ENCODE peak calls at places on chromosomes 4 and X, in five cellular contexts. One of them, this sample, is unnamed.

GRCh38 chr4:23966720-23967119 is 76.9 kb upstream of the PPARGC1A start:
- DNase-seq in IMR-90: no peak
- DNase-seq in neuronal stem cell: no peak
- DNase-seq in H1: no peak
- DNase-seq in H9: peak
- DNase-seq in this sample: no peak

GRCh38 chrX:1597345-1598020 is 6.1 kb downstream of the AKAP17A start:
- DNase-seq in IMR-90: no peak
- DNase-seq in neuronal stem cell: no peak
- DNase-seq in H1: peak
- DNase-seq in H9: no peak
- DNase-seq in this sample: no peak

GRCh38 chrX:31228909-31229308 is 157.1 kb upstream of the FTHL17 start:
- DNase-seq in IMR-90: peak
- DNase-seq in neuronal stem cell: no peak
- DNase-seq in H1: no peak
- DNase-seq in H9: no peak
- DNase-seq in this sample: peak

GRCh38 chr4:24003926-24004325 is 114.1 kb upstream of the PPARGC1A start:
- DNase-seq in IMR-90: peak
- DNase-seq in neuronal stem cell: no peak
- DNase-seq in H1: no peak
- DNase-seq in H9: no peak
- DNase-seq in this sample: no peak

GRCh38 chrX:154002215-154002719 is 17.4 kb downstream of the IRAK1 start:
- DNase-seq in IMR-90: peak
- DNase-seq in neuronal stem cell: no peak
- DNase-seq in H1: no peak
- DNase-seq in H9: no peak
- DNase-seq in this sample: peak

GRCh38 chr4:126441173-126441810 is 1126.5 kb downstream of the FAT4 start:
- DNase-seq in IMR-90: peak
- DNase-seq in neuronal stem cell: no peak
- DNase-seq in H1: no peak
- DNase-seq in H9: no peak
- DNase-seq in this sample: no peak

GRCh38 chr4:67084801-67085200 is 460.5 kb downstream of the CENPC start:
- DNase-seq in IMR-90: no peak
- DNase-seq in neuronal stem cell: no peak
- DNase-seq in H1: no peak
- DNase-seq in H9: no peak
- DNase-seq in this sample: no peak

GRCh38 chrX:19177710-19178109 is 55.4 kb upstream of the ADGRG2 start:
- DNase-seq in IMR-90: no peak
- DNase-seq in neuronal stem cell: no peak
- DNase-seq in H1: no peak
- DNase-seq in H9: no peak
- DNase-seq in this sample: no peak

GRCh38 chr4:152462047-152462446 is 73.8 kb downstream of the FBXW7 start:
- DNase-seq in IMR-90: no peak
- DNase-seq in neuronal stem cell: no peak
- DNase-seq in H1: no peak
- DNase-seq in H9: no peak
- DNase-seq in this sample: no peak
- H3K18ac ChIP-seq in IMR-90: no peak
- H3K18ac ChIP-seq in neuronal stem cell: no peak
- H3K18ac ChIP-seq in H1: no peak
- H3K18ac ChIP-seq in H9: no peak
- H3K18ac ChIP-seq in this sample: no peak

GRCh38 chr4:112647785-112648184 is 10.8 kb downstream of the LARP7 start:
- DNase-seq in IMR-90: no peak
- DNase-seq in neuronal stem cell: no peak
- DNase-seq in H1: no peak
- DNase-seq in H9: no peak
- DNase-seq in this sample: no peak

GRCh38 chr4:112649055-112649408 is 12.1 kb downstream of the LARP7 start:
- DNase-seq in IMR-90: no peak
- DNase-seq in neuronal stem cell: no peak
- DNase-seq in H1: no peak
- DNase-seq in H9: no peak
- DNase-seq in this sample: no peak

GRCh38 chr4:112648263-112649054 is 11.5 kb downstream of the LARP7 start:
- DNase-seq in IMR-90: peak
- DNase-seq in neuronal stem cell: no peak
- DNase-seq in H1: no peak
- DNase-seq in H9: peak
- DNase-seq in this sample: no peak

GRCh38 chr4:112646632-112647537 is 9.9 kb downstream of the LARP7 start:
- DNase-seq in IMR-90: no peak
- DNase-seq in neuronal stem cell: no peak
- DNase-seq in H1: no peak
- DNase-seq in H9: no peak
- DNase-seq in this sample: no peak

GRCh38 chr4:112645541-112646329 is 8.8 kb downstream of the LARP7 start:
- DNase-seq in IMR-90: no peak
- DNase-seq in neuronal stem cell: no peak
- DNase-seq in H1: peak
- DNase-seq in H9: peak
- DNase-seq in this sample: no peak
- H3K18ac ChIP-seq in IMR-90: no peak
- H3K18ac ChIP-seq in neuronal stem cell: no peak
- H3K18ac ChIP-seq in H1: no peak
- H3K18ac ChIP-seq in H9: no peak
- H3K18ac ChIP-seq in this sample: no peak

DNA sequence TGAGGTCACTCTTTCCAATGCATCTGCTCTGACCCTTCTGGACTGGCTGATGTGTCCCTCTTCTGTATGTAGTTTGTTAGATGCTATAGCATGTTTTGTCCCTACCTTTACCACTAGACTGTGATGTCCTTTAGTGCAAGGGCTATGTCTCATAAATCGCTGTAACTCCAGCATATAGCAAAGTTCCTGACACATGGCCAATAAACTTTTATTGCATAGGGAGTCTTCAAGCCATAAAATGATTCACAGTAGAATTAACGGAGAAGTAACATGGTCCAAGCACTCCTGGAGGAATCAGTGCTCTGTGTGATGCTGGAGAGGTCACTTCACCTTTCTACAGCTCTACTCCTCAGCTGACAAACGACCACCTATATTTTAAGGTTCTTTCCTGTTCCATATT is 872.4 kb upstream of the SLIT2 start:
- DNase-seq in IMR-90: no peak
- DNase-seq in neuronal stem cell: no peak
- DNase-seq in H1: no peak
- DNase-seq in H9: no peak
- DNase-seq in this sample: no peak
- H3K18ac ChIP-seq in IMR-90: peak
- H3K18ac ChIP-seq in neuronal stem cell: no peak
- H3K18ac ChIP-seq in H1: no peak
- H3K18ac ChIP-seq in H9: no peak
- H3K18ac ChIP-seq in this sample: no peak

DNA sequence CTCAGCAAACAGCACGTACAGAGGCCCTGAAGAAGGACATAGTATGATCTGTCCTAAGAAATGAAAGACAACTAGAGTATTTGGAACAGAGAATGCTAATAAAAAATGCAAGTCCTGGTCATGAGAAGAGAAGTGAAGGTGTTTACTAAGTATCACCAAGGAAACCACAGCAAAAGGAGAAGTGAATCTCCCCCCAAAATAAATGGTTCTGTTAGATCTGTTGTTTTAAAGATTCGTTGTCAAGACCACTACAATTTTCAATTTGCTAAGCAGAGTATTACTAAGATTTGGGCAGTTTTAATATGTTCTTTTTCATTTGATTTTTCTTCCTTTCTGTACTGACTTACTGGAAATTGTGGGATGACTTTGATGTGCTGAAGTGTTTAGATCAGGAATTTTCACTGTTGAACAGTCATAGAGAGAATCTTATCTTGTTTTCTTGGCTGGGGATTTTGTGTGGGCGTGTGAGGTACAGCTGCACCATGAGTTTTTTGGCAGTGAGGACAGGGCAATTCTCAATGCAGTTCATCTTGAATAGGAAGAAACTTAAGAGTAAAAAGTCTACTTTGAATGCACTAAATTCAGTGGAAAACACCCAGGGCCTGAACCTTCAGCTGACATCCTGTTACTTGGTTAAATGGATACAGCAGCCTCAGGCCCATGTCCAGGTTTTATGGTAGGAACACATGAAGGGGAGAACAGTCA is 132.2 kb downstream of the STIM2 start:
- DNase-seq in IMR-90: peak
- DNase-seq in neuronal stem cell: no peak
- DNase-seq in H1: no peak
- DNase-seq in H9: no peak
- DNase-seq in this sample: peak
- H3K18ac ChIP-seq in IMR-90: no peak
- H3K18ac ChIP-seq in neuronal stem cell: no peak
- H3K18ac ChIP-seq in H1: no peak
- H3K18ac ChIP-seq in H9: no peak
- H3K18ac ChIP-seq in this sample: no peak

GRCh38 chr4:168830777-168831512 is 179.1 kb downstream of the CBR4 start:
- DNase-seq in IMR-90: no peak
- DNase-seq in neuronal stem cell: no peak
- DNase-seq in H1: no peak
- DNase-seq in H9: no peak
- DNase-seq in this sample: peak

GRCh38 chr4:168831919-168832745 is 177.9 kb downstream of the CBR4 start:
- DNase-seq in IMR-90: peak
- DNase-seq in neuronal stem cell: peak
- DNase-seq in H1: peak
- DNase-seq in H9: peak
- DNase-seq in this sample: peak

GRCh38 chr4:168835880-168836454 is 174.1 kb downstream of the CBR4 start:
- DNase-seq in IMR-90: no peak
- DNase-seq in neuronal stem cell: no peak
- DNase-seq in H1: no peak
- DNase-seq in H9: no peak
- DNase-seq in this sample: no peak

GRCh38 chr4:168831585-168831918 is 178.5 kb downstream of the CBR4 start:
- DNase-seq in IMR-90: no peak
- DNase-seq in neuronal stem cell: no peak
- DNase-seq in H1: no peak
- DNase-seq in H9: no peak
- DNase-seq in this sample: no peak

GRCh38 chr4:168832746-168833575 is 177.1 kb downstream of the CBR4 start:
- DNase-seq in IMR-90: no peak
- DNase-seq in neuronal stem cell: no peak
- DNase-seq in H1: peak
- DNase-seq in H9: peak
- DNase-seq in this sample: no peak
- H3K18ac ChIP-seq in IMR-90: peak
- H3K18ac ChIP-seq in neuronal stem cell: peak
- H3K18ac ChIP-seq in H1: peak
- H3K18ac ChIP-seq in H9: peak
- H3K18ac ChIP-seq in this sample: peak

This sample was measured in trophoblast cell.